ENCODE peak calls at places on chromosomes 16 and 17, in four cellular contexts. B is brain microvascular endothelial cell, W is epithelial cell of esophagus, M is neural crest cell. D is an unnamed sample.

GRCh38 chr17:80133626-80133970 is 13.3 kb downstream of the EIF4A3 start:
- DNase-seq in B (no peak), W (peak; percentile 26), M (no peak), D (no peak)

GRCh38 chr17:35242805-35243458 is at the start of gene SLFN5:
- DNase-seq in B (peak; percentile 93), W (peak; percentile 92), M (peak; percentile 79), D (peak; percentile 95)

GRCh38 chr17:61570118-61570517 is 20.9 kb downstream of the NACA2 start:
- DNase-seq in B (no peak), W (peak; percentile 26), M (no peak), D (no peak)

GRCh38 chr17:56395787-56396186 is 197.7 kb upstream of the NOG start:
- DNase-seq in B (no peak), W (no peak), M (no peak), D (no peak)

GRCh38 chr17:30554839-30555751 is 77.9 kb downstream of the GOSR1 start:
- DNase-seq in B (peak; percentile 16), W (no peak), M (no peak), D (no peak)

GRCh38 chr17:79826210-79826680 is 13.0 kb downstream of the CBX4 start:
- DNase-seq in B (no peak), W (no peak), M (no peak), D (no peak)

GRCh38 chr17:17151962-17152361 is 54.2 kb downstream of the PLD6 start:
- DNase-seq in B (peak; percentile 92), W (peak; percentile 92), M (no peak), D (no peak)

GRCh38 chr16:73230651-73231050 is 182.7 kb upstream of the ZFHX3 start:
- DNase-seq in B (no peak), W (no peak), M (no peak), D (no peak)

GRCh38 chr17:49989518-49989880 is 5.5 kb downstream of the DLX3 start:
- DNase-seq in B (no peak), W (no peak), M (no peak), D (no peak)

GRCh38 chr16:75420987-75421819 is 12.1 kb downstream of the CFDP1 start:
- DNase-seq in B (peak; percentile 71), W (peak; percentile 69), M (peak; percentile 57), D (no peak)

GRCh38 chr17:81044764-81045589 is 10.0 kb downstream of the BAIAP2 start:
- DNase-seq in B (peak; percentile 79), W (no peak), M (no peak), D (no peak)

GRCh38 chr16:84726079-84726669 is 26.4 kb downstream of the USP10 start:
- DNase-seq in B (peak; percentile 82), W (peak; percentile 88), M (peak; percentile 94), D (peak; percentile 42)

GRCh38 chr16:81485824-81486554 is 41.4 kb downstream of the CMIP start:
- DNase-seq in B (peak; percentile 76), W (peak; percentile 32), M (no peak), D (no peak)

GRCh38 chr16:86763819-86764218 is 185.5 kb downstream of the FOXL1 start:
- DNase-seq in B (no peak), W (no peak), M (no peak), D (no peak)

GRCh38 chr17:79993390-79994221 is 42.1 kb downstream of the TBC1D16 start:
- DNase-seq in B (peak; percentile 78), W (peak; percentile 96), M (peak; percentile 38), D (peak; percentile 67)

GRCh38 chr16:69613283-69614154 is 47.8 kb downstream of the NFAT5 start:
- DNase-seq in B (no peak), W (peak; percentile 95), M (no peak), D (peak; percentile 48)

GRCh38 chr17:32283745-32284207 is 18.1 kb downstream of the RHBDL3 start:
- DNase-seq in B (peak; percentile 24), W (no peak), M (no peak), D (no peak)

GRCh38 chr17:73271078-73271477 is 9.4 kb upstream of the CPSF4L start:
- DNase-seq in B (no peak), W (peak; percentile 89), M (no peak), D (peak; percentile 85)

GRCh38 chr16:53921042-53921441 is 217.1 kb downstream of the FTO start:
- DNase-seq in B (no peak), W (no peak), M (peak; percentile 17), D (no peak)

GRCh38 chr16:19001788-19002187 is 18.1 kb downstream of the TMC7 start:
- DNase-seq in B (no peak), W (peak; percentile 83), M (no peak), D (no peak)

GRCh38 chr17:67058036-67058435 is 13.7 kb downstream of the CACNG1 start:
- DNase-seq in B (no peak), W (no peak), M (no peak), D (no peak)

GRCh38 chr16:71360378-71360777 is 1.9 kb downstream of the CALB2 start:
- DNase-seq in B (peak; percentile 80), W (peak; percentile 88), M (no peak), D (no peak)

GRCh38 chr17:57459286-57459915 is 203.1 kb downstream of the MSI2 start:
- DNase-seq in B (peak; percentile 67), W (peak; percentile 67), M (no peak), D (peak; percentile 23)

GRCh38 chr17:60640503-60640902 is 37.1 kb upstream of the BCAS3 start:
- DNase-seq in B (no peak), W (peak; percentile 27), M (no peak), D (no peak)

GRCh38 chr16:71426069-71426879 is 15.6 kb downstream of the TLE7 start:
- DNase-seq in B (peak; percentile 94), W (peak; percentile 93), M (peak; percentile 65), D (peak; percentile 72)

GRCh38 chr17:80663783-80664206 is 119.2 kb downstream of the RPTOR start:
- DNase-seq in B (no peak), W (no peak), M (no peak), D (no peak)

GRCh38 chr17:4934173-4934979 is 2.3 kb downstream of the GP1BA start:
- DNase-seq in B (peak; percentile 33), W (peak; percentile 49), M (no peak), D (peak; percentile 67)

GRCh38 chr17:56217921-56218320 is 64.6 kb downstream of the ANKFN1 start:
- DNase-seq in B (no peak), W (no peak), M (no peak), D (no peak)

GRCh38 chr16:27538508-27538907 is 11.2 kb downstream of the GTF3C1 start:
- DNase-seq in B (no peak), W (no peak), M (no peak), D (no peak)

GRCh38 chr16:59121411-59121810 is 387.3 kb upstream of the GOT2 start:
- DNase-seq in B (no peak), W (no peak), M (no peak), D (no peak)

GRCh38 chr17:45031231-45032149 is 19.9 kb downstream of the DCAKD start:
- DNase-seq in B (no peak), W (no peak), M (no peak), D (no peak)
- TF ChIP-seq CTCF in B (no peak), W (no peak), M (no peak), D (no peak)

GRCh38 chr16:89918453-89919347 is at the start of gene MC1R:
- DNase-seq in B (peak; percentile 16), W (no peak), M (peak; percentile 59), D (peak; percentile 74)
- TF ChIP-seq CTCF in B (peak; percentile 78), W (peak; percentile 10), M (peak; percentile 68), D (no peak)

DNA sequence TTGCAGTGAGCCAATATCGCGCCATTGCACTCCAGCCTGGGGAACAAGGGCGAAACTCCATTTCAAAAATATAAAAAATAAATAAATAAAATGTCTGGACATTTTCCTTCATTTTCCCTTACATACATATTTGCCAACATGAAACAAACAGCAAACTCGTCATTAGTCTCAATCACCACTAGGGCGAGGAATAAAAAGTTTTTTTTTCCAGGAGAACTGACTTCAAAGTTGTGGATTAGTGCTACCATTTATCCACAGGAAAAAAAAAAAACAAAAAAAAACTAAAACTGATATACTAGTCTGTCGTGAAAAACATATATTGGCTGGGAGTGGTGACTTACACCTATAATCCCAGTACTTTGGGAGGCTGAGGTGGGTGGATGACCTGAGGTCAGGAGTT is 77.0 kb upstream of the MTMR4 start:
- DNase-seq in B (no peak), W (no peak), M (no peak), D (no peak)
- TF ChIP-seq CTCF in B (no peak), W (no peak), M (peak; percentile 57), D (no peak)

DNA sequence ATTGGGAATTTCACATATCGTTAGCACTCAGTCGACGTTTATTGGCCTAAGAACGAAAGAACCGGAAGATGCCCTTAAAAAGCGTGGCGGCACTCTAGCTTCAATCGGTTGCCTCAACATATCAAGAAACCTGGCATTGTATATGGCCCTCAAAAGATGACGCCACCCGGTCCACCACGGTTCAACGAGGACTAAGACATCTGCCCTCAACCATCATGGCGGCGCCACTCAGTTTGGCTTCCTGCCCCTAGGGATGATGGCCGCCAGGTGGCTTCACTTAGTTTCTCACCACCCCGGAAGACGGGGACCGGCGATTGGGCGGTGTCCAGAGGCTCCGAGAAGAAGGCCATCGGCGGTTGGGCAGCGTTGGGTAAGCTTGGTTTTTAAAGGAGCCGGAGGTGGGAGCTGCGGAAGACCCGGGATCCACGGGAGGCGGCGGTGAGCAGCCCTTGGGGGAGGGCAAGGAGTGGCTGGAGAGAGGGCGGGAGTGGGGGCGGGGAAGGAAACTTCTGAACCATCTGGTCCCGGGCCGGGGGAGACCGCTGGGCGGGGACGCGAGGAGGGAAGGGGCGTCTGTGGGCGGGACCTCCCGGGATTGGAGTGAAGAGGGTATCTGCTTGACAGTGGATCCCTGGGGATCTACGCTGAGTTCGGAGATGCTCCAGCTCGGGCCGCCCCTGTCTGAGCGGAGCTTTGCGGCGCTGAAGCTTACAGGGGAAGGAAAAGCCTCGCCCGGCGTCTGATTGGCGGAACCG is at the start of gene PRR14:
- DNase-seq in B (peak; percentile 99), W (peak; percentile 100), M (peak; percentile 96), D (peak; percentile 93)
- TF ChIP-seq CTCF in B (peak; percentile 41), W (peak; percentile 14), M (peak; percentile 23), D (no peak)

GRCh38 chr17:52297230-52298010 is 138.9 kb upstream of the CA10 start:
- DNase-seq in B (no peak), W (peak; percentile 57), M (no peak), D (no peak)
- TF ChIP-seq CTCF in B (no peak), W (peak; percentile 58), M (peak; percentile 55), D (no peak)

GRCh38 chr16:30122621-30123160 is 329 bp downstream of the MAPK3 start:
- DNase-seq in B (no peak), W (no peak), M (no peak), D (no peak)
- TF ChIP-seq CTCF in B (no peak), W (no peak), M (no peak), D (no peak)

GRCh38 chr16:48831081-48831722 is 221.2 kb upstream of the N4BP1 start:
- DNase-seq in B (no peak), W (no peak), M (peak; percentile 37), D (no peak)
- TF ChIP-seq CTCF in B (peak; percentile 6), W (no peak), M (peak; percentile 55), D (no peak)

GRCh38 chr17:9064311-9064834 is 43.1 kb downstream of the NTN1 start:
- DNase-seq in B (no peak), W (no peak), M (no peak), D (no peak)
- TF ChIP-seq CTCF in B (no peak), W (no peak), M (no peak), D (no peak)

GRCh38 chr16:1923299-1924034 is 5.3 kb upstream of the HS3ST6 start:
- DNase-seq in B (no peak), W (peak; percentile 38), M (peak; percentile 47), D (no peak)
- TF ChIP-seq CTCF in B (peak; percentile 49), W (no peak), M (peak; percentile 60), D (no peak)